ENCODE peak calls at places on chromosome X, in ten cellular contexts. U, G, X, C, Y, M, A, R, P and T are unnamed samples.
A peak's percentile ranks its signal among the peaks of the same experiment; 100 is the strongest.

GRCh38 chrX:20527458-20528099 is 260.9 kb upstream of the RPS6KA3 start:
- DNase-seq in R (no peak), A (peak; percentile 22), U (no peak), C (no peak), G (no peak), P (peak; percentile 57), X (no peak), M (no peak), Y (no peak), T (no peak)

GRCh38 chrX:2676794-2677675 is 14.1 kb upstream of the CD99 start:
- DNase-seq in C (no peak), U (no peak), P (peak; percentile 58), Y (no peak), X (no peak), A (no peak), M (no peak), G (no peak), R (no peak), T (no peak)

GRCh38 chrX:136907626-136908025 is 27.1 kb upstream of the RBMX start:
- DNase-seq in C (no peak), A (no peak), M (no peak), X (no peak), U (no peak), G (no peak), Y (peak; percentile 29), P (no peak), R (peak; percentile 50), T (no peak)

GRCh38 chrX:94288972-94289371 is 615.0 kb downstream of the FAM133A start:
- DNase-seq in A (no peak), P (no peak), R (no peak), C (no peak), X (no peak), M (no peak), Y (no peak), G (no peak), U (no peak), T (no peak)

GRCh38 chrX:9456250-9457074 is 8.4 kb upstream of the TBL1X start:
- DNase-seq in C (no peak), P (no peak), A (peak; percentile 65), M (no peak), Y (no peak), G (no peak), R (no peak), X (no peak), U (no peak), T (no peak)

GRCh38 chrX:10725071-10725470 is 104.7 kb upstream of the MID1 start:
- DNase-seq in R (no peak), A (no peak), G (no peak), P (no peak), Y (no peak), C (no peak), M (no peak), U (no peak), X (no peak), T (no peak)

GRCh38 chrX:44698328-44698727 is 145.5 kb upstream of the DUSP21 start:
- DNase-seq in U (no peak), R (no peak), A (no peak), M (no peak), X (peak; percentile 17), G (no peak), Y (no peak), C (no peak), P (no peak), T (no peak)

GRCh38 chrX:4547218-4547836 is 833.9 kb upstream of the PRKX start:
- DNase-seq in R (peak; percentile 41), P (peak; percentile 21), A (peak; percentile 38), G (peak; percentile 35), C (peak; percentile 27), Y (peak; percentile 9), X (no peak), U (peak; percentile 61), M (peak; percentile 70), T (peak; percentile 36)

GRCh38 chrX:10017866-10018265 is 50.7 kb downstream of the CLDN34 start:
- DNase-seq in Y (no peak), C (peak; percentile 52), A (no peak), U (no peak), R (no peak), P (peak; percentile 48), M (no peak), X (peak; percentile 20), G (peak; percentile 33), T (no peak)

GRCh38 chrX:31894152-31894551 is 822.3 kb upstream of the FTHL17 start:
- DNase-seq in A (no peak), X (no peak), R (no peak), G (no peak), M (no peak), Y (no peak), U (no peak), P (no peak), C (no peak), T (no peak)
- H3K27ac ChIP-seq in A (no peak overlapping the region), X (no peak overlapping the region), R (no peak overlapping the region), G (no peak overlapping the region), M (no peak overlapping the region), Y (no peak overlapping the region), U (no peak overlapping the region), P (no peak overlapping the region), C (no peak overlapping the region), T (no peak overlapping the region)

GRCh38 chrX:54496517-54496852 is 451 bp upstream of the FGD1 start:
- DNase-seq in G (no peak), Y (no peak), C (no peak), P (no peak), M (no peak), A (no peak), X (no peak), R (no peak), U (no peak), T (no peak)
- H3K27ac ChIP-seq in G (no peak overlapping the region), Y (no peak overlapping the region), C (no peak overlapping the region), P (peak overlapping the region; percentile 49), M (peak overlapping the region; percentile 34), A (no peak overlapping the region), X (peak overlapping the region; percentile 73), R (peak overlapping the region; percentile 72), U (no peak overlapping the region), T (no peak overlapping the region)

GRCh38 chrX:105822138-105823091 is at the start of gene NRK:
- DNase-seq in C (no peak), G (peak; percentile 6), Y (no peak), U (peak; percentile 51), P (no peak), R (peak; percentile 46), A (no peak), M (peak; percentile 81), X (no peak), T (no peak)
- H3K27ac ChIP-seq in C (no peak within 1 kb of the TSS), G (no peak within 1 kb of the TSS), Y (no peak within 1 kb of the TSS), U (no peak within 1 kb of the TSS), P (no peak within 1 kb of the TSS), R (peak within 1 kb of the TSS; percentile 73), A (no peak within 1 kb of the TSS), M (no peak within 1 kb of the TSS), X (no peak within 1 kb of the TSS), T (no peak within 1 kb of the TSS)

GRCh38 chrX:110281377-110281776 is 36.5 kb downstream of the AMMECR1 start:
- DNase-seq in X (no peak), G (no peak), P (no peak), M (no peak), U (no peak), R (no peak), C (no peak), A (no peak), Y (no peak), T (no peak)

GRCh38 chrX:110286126-110286525 is 31.8 kb downstream of the AMMECR1 start:
- DNase-seq in A (no peak), X (no peak), P (peak; percentile 89), C (no peak), U (no peak), G (peak; percentile 29), M (no peak), R (no peak), Y (no peak), T (no peak)

GRCh38 chrX:110282922-110283321 is 35.0 kb downstream of the AMMECR1 start:
- DNase-seq in Y (no peak), G (no peak), A (no peak), C (no peak), P (no peak), M (no peak), U (no peak), X (no peak), R (no peak), T (no peak)

GRCh38 chrX:110280954-110281353 is 36.9 kb downstream of the AMMECR1 start:
- DNase-seq in Y (no peak), U (no peak), A (no peak), C (no peak), P (peak; percentile 67), R (no peak), X (no peak), M (no peak), G (no peak), T (no peak)

GRCh38 chrX:110284159-110284558 is 33.7 kb downstream of the AMMECR1 start:
- DNase-seq in Y (no peak), R (no peak), A (no peak), G (no peak), U (no peak), M (no peak), P (peak; percentile 83), C (no peak), X (no peak), T (no peak)
- H3K27ac ChIP-seq in Y (no peak overlapping the region), R (no peak overlapping the region), A (no peak overlapping the region), G (peak overlapping the region; percentile 29), U (no peak overlapping the region), M (no peak overlapping the region), P (peak overlapping the region; percentile 100), C (no peak overlapping the region), X (no peak overlapping the region), T (no peak overlapping the region)

DNA sequence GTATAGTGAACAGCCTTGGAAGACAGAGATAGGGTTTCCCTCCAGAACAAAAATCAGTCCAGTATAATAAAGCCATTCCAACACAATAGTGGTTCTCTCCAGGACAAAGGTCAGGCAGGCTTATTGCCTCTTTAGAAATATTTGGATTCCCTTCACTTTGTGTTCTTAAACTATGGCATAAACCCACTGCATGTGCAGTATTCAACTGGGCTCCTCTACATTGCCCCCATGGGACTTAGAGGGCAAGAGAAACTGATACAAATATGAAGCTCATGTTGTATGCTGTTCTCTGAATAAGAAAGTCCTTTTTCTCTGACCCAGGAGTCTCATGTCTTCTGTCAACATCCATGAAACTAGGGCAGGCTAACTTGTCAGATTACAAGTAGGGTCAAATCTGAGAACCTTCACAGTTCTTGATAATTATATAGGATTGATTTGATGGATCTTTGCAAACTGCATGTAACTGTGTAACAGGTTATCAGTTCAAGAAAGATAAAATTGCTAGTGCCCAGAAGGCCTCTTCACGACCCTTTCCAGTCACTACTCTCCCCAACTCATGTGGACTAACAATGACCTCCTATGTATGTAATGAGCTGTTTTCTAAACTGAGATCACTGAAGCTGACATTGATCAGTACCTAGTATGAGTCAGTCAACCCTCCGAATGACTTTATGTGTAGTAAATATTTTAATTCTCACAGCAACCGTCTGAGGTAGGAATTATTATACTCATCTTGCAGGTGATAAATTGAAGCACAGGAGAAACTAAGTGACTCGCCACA is 31.9 kb upstream of the FAM9C start:
- DNase-seq in A (no peak), R (no peak), U (no peak), G (no peak), Y (no peak), X (no peak), C (no peak), M (no peak), P (peak; percentile 39), T (no peak)
- H3K27ac ChIP-seq in A (peak overlapping the region; percentile 56), R (no peak overlapping the region), U (no peak overlapping the region), G (no peak overlapping the region), Y (no peak overlapping the region), X (no peak overlapping the region), C (peak overlapping the region; percentile 18), M (no peak overlapping the region), P (peak overlapping the region; percentile 56), T (no peak overlapping the region)